ENCODE peak calls at places on chromosome 20, in nine cellular contexts. Z is stimulated activated CD4-positive, alpha-beta T cell treated with anti-CD3 and anti-CD28 coated beads, Interleukin-2, amount 100 ng/mL, for 24 hours; Y is H54; T is effector memory CD4-positive, alpha-beta T cell; R is Caki2; I is uterus; S is iris pigment epithelial cell; N is HFFc6; A is globus pallidus. H is an unnamed sample.

GRCh38 chr20:37565134-37565811 is 37.6 kb upstream of the BLCAP start:
- DNase-seq in Z (no peak), S (no peak), I (no peak), Y (no peak), R (peak), A (no peak), T (no peak), N (no peak), H (no peak)

GRCh38 chr20:30491016-30491415 is 766.4 kb upstream of the DEFB115 start:
- DNase-seq in R (no peak), S (no peak), Y (no peak), N (no peak), A (no peak), Z (no peak), I (no peak), T (no peak), H (no peak)

GRCh38 chr20:4444404-4444803 is 277.3 kb upstream of the PRND start:
- DNase-seq in Z (no peak), Y (no peak), S (peak), T (no peak), I (no peak), N (peak), R (no peak), A (no peak), H (no peak)

GRCh38 chr20:58717278-58718091 is 24.9 kb downstream of the NPEPL1 start:
- DNase-seq in Y (no peak), R (no peak), Z (no peak), A (no peak), N (no peak), S (no peak), I (peak), T (no peak), H (no peak)

GRCh38 chr20:24735263-24735662 is 213.8 kb upstream of the CST7 start:
- DNase-seq in A (no peak), N (no peak), Z (no peak), Y (no peak), I (no peak), R (no peak), T (no peak), S (no peak), H (no peak)

GRCh38 chr20:45416917-45417316 is 976 bp downstream of the PIGT start:
- DNase-seq in T (no peak), Y (no peak), Z (no peak), S (no peak), I (no peak), R (no peak), N (no peak), A (no peak), H (no peak)

GRCh38 chr20:57422254-57422653 is 31.1 kb downstream of the RBM38 start:
- DNase-seq in N (no peak), A (no peak), R (no peak), I (no peak), Z (no peak), T (no peak), S (no peak), Y (no peak), H (no peak)

GRCh38 chr20:32168184-32168910 is 39.2 kb downstream of the PLAGL2 start:
- DNase-seq in A (no peak), I (no peak), N (peak), Y (no peak), T (no peak), S (peak), R (peak), Z (no peak), H (no peak)

GRCh38 chr20:19971121-19971520 is 46.0 kb upstream of the NAA20 start:
- DNase-seq in I (no peak), Y (no peak), T (no peak), Z (no peak), N (no peak), S (no peak), R (no peak), A (no peak), H (no peak)

GRCh38 chr20:25389858-25390537 is 637 bp downstream of the ABHD12 start:
- DNase-seq in N (no peak), T (no peak), I (peak), Z (peak), A (no peak), S (no peak), R (no peak), Y (peak), H (no peak)

GRCh38 chr20:40493071-40493470 is 196.0 kb downstream of the MAFB start:
- DNase-seq in N (no peak), S (peak), Z (no peak), I (peak), T (no peak), R (no peak), Y (no peak), A (no peak), H (no peak)

GRCh38 chr20:44589522-44589921 is 7.1 kb downstream of the PKIG start:
- DNase-seq in N (no peak), I (no peak), R (no peak), T (no peak), S (no peak), Z (no peak), A (no peak), Y (no peak), H (no peak)

GRCh38 chr20:61958773-61959172 is 106.9 kb downstream of the TAF4 start:
- DNase-seq in R (no peak), A (no peak), I (no peak), Y (no peak), T (no peak), S (no peak), N (no peak), Z (no peak), H (no peak)

GRCh38 chr20:61735503-61735785 is 330.2 kb downstream of the TAF4 start:
- DNase-seq in R (no peak), N (no peak), Y (no peak), A (no peak), S (no peak), T (no peak), I (no peak), Z (no peak), H (no peak)

GRCh38 chr20:36908603-36909002 is 32.7 kb downstream of the TLDC2 start:
- DNase-seq in I (no peak), R (no peak), A (no peak), Y (no peak), S (no peak), N (no peak), T (no peak), Z (no peak), H (no peak)

GRCh38 chr20:32681175-32682084 is 7.7 kb upstream of the C20orf203 start:
- DNase-seq in Z (no peak), T (no peak), I (no peak), R (peak), Y (peak), N (no peak), A (no peak), S (no peak), H (no peak)

GRCh38 chr20:58855506-58856314 is 3.2 kb downstream of the GNAS start:
- DNase-seq in Y (no peak), I (no peak), R (no peak), T (no peak), A (no peak), N (no peak), S (no peak), Z (no peak), H (no peak)

GRCh38 chr20:44695295-44696230 is 19.6 kb upstream of the CCN5 start:
- DNase-seq in N (peak), A (no peak), Y (no peak), S (peak), Z (no peak), I (no peak), R (no peak), T (no peak), H (no peak)

GRCh38 chr20:46709459-46710148 is at the start of gene SLC2A10:
- DNase-seq in Y (no peak), A (no peak), S (peak), Z (no peak), T (no peak), N (peak), I (peak), R (peak), H (no peak)

GRCh38 chr20:62452475-62453095 is 23.2 kb downstream of the GATA5 start:
- DNase-seq in N (no peak), I (no peak), Z (no peak), T (no peak), R (no peak), Y (no peak), A (no peak), S (no peak), H (no peak)

GRCh38 chr20:6169251-6169650 is 46.4 kb upstream of the FERMT1 start:
- DNase-seq in S (peak), Z (no peak), A (no peak), Y (no peak), I (no peak), R (no peak), N (peak), T (no peak), H (no peak)

GRCh38 chr20:60424267-60424904 is 466.2 kb downstream of the CDH26 start:
- DNase-seq in N (no peak), I (no peak), Y (no peak), T (no peak), A (no peak), Z (no peak), R (no peak), S (peak), H (no peak)

GRCh38 chr20:45538209-45538798 is 978 bp downstream of the WFDC6 start:
- DNase-seq in R (no peak), A (no peak), I (no peak), N (peak), T (no peak), Y (no peak), Z (no peak), S (no peak), H (no peak)

GRCh38 chr20:17559338-17559737 is 10.5 kb upstream of the DSTN start:
- DNase-seq in N (no peak), R (no peak), T (no peak), A (no peak), I (no peak), Z (no peak), Y (no peak), S (no peak), H (no peak)

GRCh38 chr20:35954907-35955251 is 577 bp upstream of the SCAND1 start:
- DNase-seq in N (peak), S (peak), A (no peak), T (peak), R (no peak), Z (no peak), Y (no peak), I (no peak), H (peak)

GRCh38 chr20:574297-574942 is 30.8 kb upstream of the CSNK2A1 start:
- DNase-seq in T (no peak), R (no peak), S (no peak), I (no peak), N (no peak), A (no peak), Y (no peak), Z (no peak), H (no peak)

GRCh38 chr20:23691675-23692074 is 2.8 kb upstream of the CST4 start:
- DNase-seq in T (no peak), S (no peak), Y (no peak), N (peak), R (peak), Z (no peak), I (no peak), A (no peak), H (no peak)

GRCh38 chr20:51029963-51030930 is 7.3 kb upstream of the KCNG1 start:
- DNase-seq in T (no peak), N (no peak), R (no peak), Z (no peak), Y (no peak), I (peak), S (no peak), A (no peak), H (no peak)

GRCh38 chr20:35903843-35904242 is 50.5 kb downstream of the SCAND1 start:
- DNase-seq in I (no peak), Z (no peak), T (no peak), Y (no peak), R (no peak), N (no peak), S (peak), A (no peak), H (no peak)

GRCh38 chr20:25042531-25043498 is 15.1 kb downstream of the ACSS1 start:
- DNase-seq in R (no peak), A (peak), I (no peak), Z (no peak), T (no peak), Y (no peak), S (no peak), N (no peak), H (peak)

GRCh38 chr20:13220194-13220856 is 749 bp upstream of the ISM1 start:
- DNase-seq in T (no peak), A (no peak), Z (peak), Y (no peak), I (peak), N (no peak), S (peak), R (peak), H (no peak)

GRCh38 chr20:62606551-62607201 is 35.6 kb upstream of the SLCO4A1 start:
- DNase-seq in S (no peak), Y (no peak), R (no peak), I (peak), T (no peak), A (no peak), N (no peak), Z (no peak), H (no peak)

GRCh38 chr20:23049933-23050838 is 714 bp upstream of the THBD start:
- DNase-seq in I (no peak), A (no peak), N (no peak), Z (no peak), S (peak), T (no peak), Y (peak), R (no peak), H (no peak)

GRCh38 chr20:62791301-62792181 is 4.7 kb upstream of the MRGBP start:
- DNase-seq in A (peak), T (peak), N (peak), Z (peak), Y (peak), S (peak), R (peak), I (peak), H (peak)

GRCh38 chr20:44959082-44959895 is 908 bp downstream of the TOMM34 start:
- DNase-seq in R (peak), T (peak), S (peak), A (peak), N (peak), I (no peak), Y (no peak), Z (peak), H (peak)

GRCh38 chr20:13119583-13119982 is 101.5 kb upstream of the ISM1 start:
- DNase-seq in S (peak), Y (no peak), I (peak), T (no peak), A (peak), N (peak), R (peak), Z (peak), H (no peak)

H was measured in central memory CD8-positive, alpha-beta T cell.